ENCODE peak calls at places on chromosome 21, in six cellular contexts. V is spleen, L is esophagus squamous epithelium, X is uterus, N is transverse colon, U is lower leg skin. M is an unnamed sample.

GRCh38 chr21:40847956-40848355 is 998 bp upstream of the DSCAM start:
- DNase-seq in V (no peak), L (no peak), X (no peak), N (no peak), U (no peak), M (no peak)

GRCh38 chr21:14922980-14923379 is 141.8 kb downstream of the NRIP1 start:
- DNase-seq in V (no peak), L (no peak), X (no peak), N (no peak), U (no peak), M (no peak)

GRCh38 chr21:31265293-31265692 is 78.8 kb downstream of the TIAM1 start:
- DNase-seq in V (no peak), L (no peak), X (no peak), N (no peak), U (no peak), M (no peak)

GRCh38 chr21:41219498-41220207 is 51.7 kb downstream of the BACE2 start:
- DNase-seq in V (no peak), L (no peak), X (no peak), N (no peak), U (no peak), M (no peak)

GRCh38 chr21:36863260-36863659 is 103.2 kb downstream of the HLCS start:
- DNase-seq in V (no peak), L (no peak), X (no peak), N (no peak), U (no peak), M (no peak)

GRCh38 chr21:35153671-35154070 is 104.6 kb upstream of the RUNX1 start:
- DNase-seq in V (no peak), L (no peak), X (no peak), N (no peak), U (no peak), M (no peak)

GRCh38 chr21:24705201-24705600 is 902.1 kb downstream of the MRPL39 start:
- DNase-seq in V (no peak), L (no peak), X (no peak), N (no peak), U (no peak), M (no peak)

GRCh38 chr21:30186242-30186641 is 19.6 kb upstream of the CLDN17 start:
- DNase-seq in V (no peak), L (no peak), X (no peak), N (peak; percentile 19), U (no peak), M (no peak)

GRCh38 chr21:28142692-28143091 is 850.0 kb downstream of the LTN1 start:
- DNase-seq in V (no peak), L (no peak), X (no peak), N (no peak), U (no peak), M (no peak)

GRCh38 chr21:18204931-18205330 is 39.7 kb upstream of the CHODL start:
- DNase-seq in V (no peak), L (no peak), X (no peak), N (no peak), U (no peak), M (no peak)

GRCh38 chr21:39715804-39716397 is 29.1 kb upstream of the IGSF5 start:
- DNase-seq in V (no peak), L (no peak), X (peak; percentile 47), N (peak; percentile 68), U (peak; percentile 37), M (no peak)

GRCh38 chr21:36478207-36478701 is 1.7 kb downstream of the CLDN14 start:
- DNase-seq in V (peak; percentile 24), L (no peak), X (no peak), N (no peak), U (no peak), M (no peak)

GRCh38 chr21:25350056-25350455 is 257.2 kb downstream of the MRPL39 start:
- DNase-seq in V (no peak), L (no peak), X (no peak), N (no peak), U (no peak), M (no peak)

GRCh38 chr21:26842300-26842699 is 2.9 kb downstream of the ADAMTS1 start:
- DNase-seq in V (no peak), L (no peak), X (no peak), N (no peak), U (peak; percentile 83), M (no peak)

GRCh38 chr21:41168391-41169257 is 664 bp downstream of the BACE2 start:
- DNase-seq in V (peak; percentile 80), L (no peak), X (peak; percentile 75), N (peak; percentile 63), U (peak; percentile 93), M (no peak)

GRCh38 chr21:26057488-26058170 is 112.9 kb downstream of the APP start:
- DNase-seq in V (no peak), L (no peak), X (no peak), N (no peak), U (no peak), M (no peak)

GRCh38 chr21:36396314-36396713 is 11.1 kb downstream of the CHAF1B start:
- DNase-seq in V (no peak), L (no peak), X (no peak), N (no peak), U (no peak), M (no peak)

GRCh38 chr21:41289431-41289830 is 27.2 kb upstream of the FAM3B start:
- DNase-seq in V (no peak), L (no peak), X (no peak), N (no peak), U (no peak), M (no peak)

GRCh38 chr21:17438642-17439041 is 74.2 kb upstream of the CXADR start:
- DNase-seq in V (no peak), L (no peak), X (no peak), N (no peak), U (no peak), M (no peak)

GRCh38 chr21:37153193-37153934 is 80.3 kb downstream of the TTC3 start:
- DNase-seq in V (no peak), L (no peak), X (peak; percentile 70), N (peak; percentile 58), U (no peak), M (no peak)

GRCh38 chr21:36388835-36389234 is 3.6 kb downstream of the CHAF1B start:
- DNase-seq in V (no peak), L (no peak), X (no peak), N (no peak), U (no peak), M (no peak)

GRCh38 chr21:37230632-37231246 is 36.4 kb downstream of the VPS26C start:
- DNase-seq in V (no peak), L (no peak), X (no peak), N (no peak), U (peak; percentile 69), M (no peak)

GRCh38 chr21:40717008-40717407 is 129.9 kb downstream of the DSCAM start:
- DNase-seq in V (no peak), L (no peak), X (no peak), N (no peak), U (no peak), M (no peak)

GRCh38 chr21:43865471-43866181 is 603 bp downstream of the AGPAT3 start:
- DNase-seq in V (peak; percentile 91), L (no peak), X (peak; percentile 40), N (peak; percentile 76), U (no peak), M (peak; percentile 76)
- TF ChIP-seq POLR2A in V (no peak), L (no peak), X (no peak), N (no peak), U (no peak), M (no peak)

GRCh38 chr21:45074818-45075605 is 632 bp downstream of the ADARB1 start:
- DNase-seq in V (peak; percentile 85), L (no peak), X (no peak), N (no peak), U (peak; percentile 87), M (no peak)
- TF ChIP-seq POLR2A in V (no peak), L (no peak), X (no peak), N (no peak), U (no peak), M (no peak)

DNA sequence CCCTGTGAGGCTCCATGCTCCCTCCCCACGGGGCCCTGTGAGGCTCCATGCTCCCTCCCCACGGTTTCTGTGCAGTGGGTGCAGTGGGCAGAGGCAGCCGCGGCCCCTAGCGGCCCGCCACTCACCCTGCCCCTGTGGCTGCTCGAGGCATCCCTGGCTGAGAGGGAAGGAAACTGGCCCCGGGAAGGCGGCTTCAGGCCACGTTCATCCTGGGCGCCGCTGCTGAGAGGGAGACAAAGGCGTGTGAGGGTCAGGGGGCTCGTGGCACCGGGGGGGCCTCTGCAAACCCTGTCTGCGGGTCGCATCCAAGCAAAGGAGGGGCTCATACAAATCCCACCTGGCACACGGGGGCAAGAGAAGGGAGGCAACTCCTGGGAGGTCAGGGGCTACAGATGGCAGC is 8.5 kb downstream of the CFAP410 start:
- DNase-seq in V (no peak), L (no peak), X (no peak), N (no peak), U (no peak), M (no peak)
- TF ChIP-seq POLR2A in V (no peak), L (no peak), X (no peak), N (no peak), U (no peak), M (no peak)

GRCh38 chr21:45291613-45292398 is 4.1 kb upstream of the POFUT2 start:
- DNase-seq in V (peak; percentile 85), L (no peak), X (no peak), N (no peak), U (peak; percentile 87), M (no peak)

GRCh38 chr21:45293726-45294401 is 6.2 kb upstream of the POFUT2 start:
- DNase-seq in V (peak; percentile 77), L (no peak), X (peak; percentile 54), N (no peak), U (peak; percentile 86), M (no peak)

GRCh38 chr21:45290948-45291612 is 3.4 kb upstream of the POFUT2 start:
- DNase-seq in V (no peak), L (no peak), X (no peak), N (no peak), U (peak; percentile 90), M (no peak)

GRCh38 chr21:45293214-45293725 is 5.6 kb upstream of the POFUT2 start:
- DNase-seq in V (no peak), L (no peak), X (no peak), N (no peak), U (no peak), M (no peak)

GRCh38 chr21:45292399-45293213 is 4.9 kb upstream of the POFUT2 start:
- DNase-seq in V (peak; percentile 94), L (no peak), X (peak; percentile 86), N (peak; percentile 83), U (peak; percentile 96), M (peak; percentile 86)
- TF ChIP-seq POLR2A in V (no peak), L (no peak), X (no peak), N (no peak), U (no peak), M (no peak)

DNA sequence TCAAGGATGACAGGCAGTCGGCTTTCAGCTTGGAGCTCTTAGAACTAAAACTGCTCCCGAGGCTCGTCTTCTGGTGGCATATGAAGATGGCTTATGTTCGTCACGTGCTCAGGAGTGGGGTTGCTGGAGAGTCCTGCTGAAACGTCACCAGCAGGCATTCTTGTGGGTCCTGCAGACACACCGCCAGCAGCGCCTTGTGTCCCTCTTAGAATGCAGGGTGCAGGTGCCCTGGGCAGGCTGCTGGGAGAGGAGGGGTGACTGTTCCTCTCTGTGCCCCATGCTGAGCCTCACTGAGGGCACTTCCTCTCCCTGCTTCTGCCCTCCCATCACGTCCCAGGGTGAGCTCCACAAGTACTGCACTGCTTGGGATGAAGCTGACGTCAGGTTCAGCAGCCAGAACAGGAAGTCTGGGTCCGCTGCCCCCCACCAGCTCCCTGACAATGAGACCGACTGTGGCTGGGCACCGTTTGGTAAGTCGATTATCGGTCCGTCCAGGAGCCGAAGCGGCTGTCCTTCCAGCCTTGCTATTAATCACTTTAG is 20.8 kb downstream of the SLC37A1 start:
- DNase-seq in V (no peak), L (no peak), X (no peak), N (peak; percentile 31), U (peak; percentile 85), M (no peak)
- TF ChIP-seq POLR2A in V (no peak), L (no peak), X (no peak), N (peak; percentile 19), U (no peak), M (no peak)